ENCODE peak calls at places on chromosome 20, in five cellular contexts. L is activated CD4-positive, CD25-positive, alpha-beta regulatory T cell treated with anti-CD3 and anti-CD28 coated beads, Interleukin-2, amount 50 U/mL, for 16 hours; N is posterior cingulate gyrus; K is psoas muscle; B is amniotic stem cell. F is an unnamed sample.
A peak's percentile ranks its signal among the peaks of the same experiment; 100 is the strongest.

GRCh38 chr20:36792422-36792821 is 18.9 kb upstream of the DSN1 start:
- DNase-seq in L (no peak), N (peak; percentile 53), K (no peak), B (peak; percentile 49), F (no peak)

GRCh38 chr20:35490736-35491181 is 35.4 kb downstream of the CEP250 start:
- DNase-seq in L (peak; percentile 38), N (no peak), K (no peak), B (no peak), F (no peak)

GRCh38 chr20:42219005-42219404 is 600.8 kb upstream of the CHD6 start:
- DNase-seq in L (no peak), N (no peak), K (no peak), B (no peak), F (no peak)

GRCh38 chr20:922781-923180 is 6.6 kb upstream of the ANGPT4 start:
- DNase-seq in L (no peak), N (no peak), K (no peak), B (no peak), F (no peak)

GRCh38 chr20:23143098-23143497 is 57.0 kb upstream of the CD93 start:
- DNase-seq in L (no peak), N (no peak), K (peak; percentile 79), B (peak; percentile 73), F (no peak)

GRCh38 chr20:49278817-49279676 is 1.2 kb upstream of the ZNFX1 start:
- DNase-seq in L (no peak), N (no peak), K (no peak), B (no peak), F (no peak)

GRCh38 chr20:41480054-41480770 is 113.6 kb upstream of the EMILIN3 start:
- DNase-seq in L (no peak), N (no peak), K (no peak), B (no peak), F (no peak)

GRCh38 chr20:38342196-38342595 is 4.1 kb upstream of the LBP start:
- DNase-seq in L (no peak), N (no peak), K (no peak), B (no peak), F (no peak)

GRCh38 chr20:2123720-2124119 is 22.1 kb downstream of the STK35 start:
- DNase-seq in L (no peak), N (no peak), K (no peak), B (no peak), F (no peak)

GRCh38 chr20:8435251-8436035 is 303.4 kb downstream of the PLCB1 start:
- DNase-seq in L (no peak), N (no peak), K (no peak), B (no peak), F (no peak)

GRCh38 chr20:58840816-58841538 is 9.7 kb downstream of the GNAS-AS1 start:
- DNase-seq in L (no peak), N (no peak), K (no peak), B (no peak), F (no peak)

GRCh38 chr20:63028461-63028921 is 21.7 kb upstream of the BHLHE23 start:
- DNase-seq in L (no peak), N (no peak), K (peak; percentile 15), B (no peak), F (no peak)

GRCh38 chr20:52974155-52974554 is 2.0 kb downstream of the TSHZ2 start:
- DNase-seq in L (peak; percentile 23), N (no peak), K (no peak), B (no peak), F (no peak)

GRCh38 chr20:41275181-41275793 is 42.2 kb downstream of the ZHX3 start:
- DNase-seq in L (no peak), N (no peak), K (no peak), B (peak; percentile 35), F (no peak)

GRCh38 chr20:62049342-62050165 is 16.1 kb downstream of the TAF4 start:
- DNase-seq in L (no peak), N (no peak), K (no peak), B (no peak), F (peak; percentile 8)

GRCh38 chr20:17843246-17844132 is 125.1 kb downstream of the SNX5 start:
- DNase-seq in L (no peak), N (no peak), K (no peak), B (peak; percentile 83), F (no peak)

GRCh38 chr20:51125774-51126173 is 102.9 kb upstream of the KCNG1 start:
- DNase-seq in L (no peak), N (no peak), K (no peak), B (no peak), F (no peak)

GRCh38 chr20:3900187-3900604 is 11.0 kb downstream of the PANK2 start:
- DNase-seq in L (no peak), N (no peak), K (no peak), B (no peak), F (no peak)

GRCh38 chr20:53926428-53927028 is 143.9 kb downstream of the BCAS1 start:
- DNase-seq in L (no peak), N (no peak), K (no peak), B (peak; percentile 56), F (no peak)

GRCh38 chr20:33111306-33111705 is 31.9 kb downstream of the BPIFB4 start:
- DNase-seq in L (no peak), N (no peak), K (no peak), B (no peak), F (no peak)

GRCh38 chr20:46056970-46057855 is 28.2 kb downstream of the SLC12A5 start:
- DNase-seq in L (no peak), N (peak; percentile 34), K (peak; percentile 75), B (no peak), F (no peak)

GRCh38 chr20:23061713-23062561 is 12.5 kb upstream of the THBD start:
- DNase-seq in L (no peak), N (no peak), K (peak; percentile 62), B (peak; percentile 87), F (no peak)

GRCh38 chr20:49245921-49246740 is 26.9 kb downstream of the DDX27 start:
- DNase-seq in L (no peak), N (peak; percentile 34), K (no peak), B (peak; percentile 4), F (peak; percentile 50)

GRCh38 chr20:48681201-48681881 is 146.5 kb downstream of the PREX1 start:
- DNase-seq in L (no peak), N (no peak), K (no peak), B (no peak), F (no peak)

GRCh38 chr20:49909499-49910339 is 5.6 kb downstream of the SPATA2 start:
- DNase-seq in L (no peak), N (peak; percentile 48), K (peak; percentile 87), B (no peak), F (no peak)

GRCh38 chr20:56574531-56575142 is 41.6 kb downstream of the FAM209B start:
- DNase-seq in L (no peak), N (no peak), K (no peak), B (no peak), F (no peak)

GRCh38 chr20:49835031-49835430 is 22.4 kb downstream of the SLC9A8 start:
- DNase-seq in L (no peak), N (no peak), K (no peak), B (no peak), F (no peak)

GRCh38 chr20:3706774-3707507 is 5.5 kb downstream of the SIGLEC1 start:
- DNase-seq in L (no peak), N (no peak), K (peak; percentile 88), B (no peak), F (no peak)

GRCh38 chr20:31713312-31714049 is 9.2 kb downstream of the BCL2L1 start:
- DNase-seq in L (no peak), N (no peak), K (peak; percentile 90), B (no peak), F (no peak)

GRCh38 chr20:13819885-13820645 is 35.2 kb downstream of the NDUFAF5 start:
- DNase-seq in L (no peak), N (no peak), K (peak; percentile 63), B (peak; percentile 22), F (no peak)